ENCODE peak calls at places on chromosomes 11 and 22, in seven cellular contexts. P is stimulated activated naive CD8-positive, alpha-beta T cell treated with anti-CD3 and anti-CD28 coated beads, Interleukin-15, amount 100 ng/mL, for 72 hours; T is DMS 273 treated with DMSO at 0.1 percent for 48 hours; E is GM12892; K is body of pancreas; Z is dermis microvascular lymphatic vessel endothelial cell; X is MCF 10A. H is an unnamed sample.

GRCh38 chr11:112962854-112963367 is 1.7 kb downstream of the NCAM1 start:
- DNase-seq in P (no peak), T (peak), E (no peak), K (peak), Z (no peak), X (no peak), H (no peak)

GRCh38 chr11:2537896-2538855 is 93.4 kb downstream of the KCNQ1 start:
- DNase-seq in P (no peak), T (no peak), E (no peak), K (no peak), Z (no peak), X (no peak), H (no peak)

GRCh38 chr11:123065634-123066033 is 3.7 kb upstream of the HSPA8 start:
- DNase-seq in P (no peak), T (no peak), E (no peak), K (no peak), Z (no peak), X (peak), H (no peak)

GRCh38 chr11:116078101-116078561 is 573.9 kb upstream of the CADM1 start:
- DNase-seq in P (no peak), T (no peak), E (no peak), K (no peak), Z (no peak), X (no peak), H (no peak)

GRCh38 chr22:49142281-49142680 is 685.4 kb downstream of the BRD1 start:
- DNase-seq in P (no peak), T (no peak), E (no peak), K (no peak), Z (no peak), X (no peak), H (no peak)

GRCh38 chr11:118663381-118663780 is 16.1 kb downstream of the TREH start:
- DNase-seq in P (no peak), T (no peak), E (no peak), K (no peak), Z (no peak), X (no peak), H (no peak)

GRCh38 chr22:22893077-22893805 is 5.6 kb downstream of the IGLL5 start:
- DNase-seq in P (no peak), T (no peak), E (no peak), K (no peak), Z (no peak), X (no peak), H (no peak)

GRCh38 chr22:26979294-26979693 is 321.9 kb downstream of the MIAT start:
- DNase-seq in P (no peak), T (no peak), E (no peak), K (no peak), Z (no peak), X (no peak), H (no peak)

GRCh38 chr11:120618399-120618798 is 106.9 kb downstream of the GRIK4 start:
- DNase-seq in P (no peak), T (no peak), E (no peak), K (no peak), Z (no peak), X (no peak), H (no peak)

H was measured in ELR.